ENCODE peak calls at places on chromosomes 6 and 20, in eight cellular contexts. S is neural crest cell, O is fibroblast of mammary gland, D is MM.1S, Q is AG09309, Y is progenitor cell of endocrine pancreas, J is Calu3, I is GM06990. C is an unnamed sample.

GRCh38 chr20:34771680-34772081 is 53.8 kb downstream of the NCOA6 start:
- DNase-seq in S (no peak), O (peak), D (peak), Q (no peak), Y (no peak), J (no peak), I (no peak), C (no peak)

GRCh38 chr6:45569210-45569945 is 191.6 kb upstream of the SUPT3H start:
- DNase-seq in S (no peak), O (no peak), D (no peak), Q (no peak), Y (no peak), J (no peak), I (no peak), C (no peak)

GRCh38 chr6:108914235-108915022 is 66.2 kb downstream of the ARMC2 start:
- DNase-seq in S (peak), O (peak), D (no peak), Q (no peak), Y (no peak), J (peak), I (no peak), C (peak)

GRCh38 chr20:57250607-57251343 is 15.7 kb downstream of the BMP7 start:
- DNase-seq in S (no peak), O (no peak), D (no peak), Q (no peak), Y (no peak), J (no peak), I (no peak), C (no peak)

GRCh38 chr20:49230021-49230420 is 10.8 kb downstream of the DDX27 start:
- DNase-seq in S (no peak), O (no peak), D (no peak), Q (no peak), Y (no peak), J (no peak), I (no peak), C (no peak)

GRCh38 chr6:99276747-99277146 is 72.7 kb downstream of the FAXC start:
- DNase-seq in S (no peak), O (no peak), D (no peak), Q (no peak), Y (no peak), J (no peak), I (no peak), C (no peak)

GRCh38 chr20:64261138-64261537 is 5.6 kb downstream of the PCMTD2 start:
- DNase-seq in S (no peak), O (peak), D (no peak), Q (no peak), Y (no peak), J (no peak), I (no peak), C (no peak)

GRCh38 chr20:21901470-21902275 is 196.2 kb downstream of the PAX1 start:
- DNase-seq in S (no peak), O (peak), D (no peak), Q (no peak), Y (no peak), J (no peak), I (no peak), C (no peak)

GRCh38 chr20:39661833-39662232 is 699.7 kb downstream of the DHX35 start:
- DNase-seq in S (no peak), O (peak), D (peak), Q (no peak), Y (no peak), J (no peak), I (no peak), C (no peak)

GRCh38 chr20:64052987-64053840 is 3.8 kb upstream of the SOX18 start:
- DNase-seq in S (no peak), O (no peak), D (no peak), Q (no peak), Y (no peak), J (no peak), I (no peak), C (no peak)

GRCh38 chr20:39823239-39823638 is 861.1 kb downstream of the DHX35 start:
- DNase-seq in S (no peak), O (peak), D (no peak), Q (peak), Y (no peak), J (no peak), I (no peak), C (no peak)

GRCh38 chr6:112936476-112936875 is 589.3 kb downstream of the RFPL4B start:
- DNase-seq in S (no peak), O (peak), D (no peak), Q (peak), Y (no peak), J (no peak), I (no peak), C (no peak)

GRCh38 chr20:37921341-37921929 is 18.5 kb downstream of the VSTM2L start:
- DNase-seq in S (no peak), O (no peak), D (no peak), Q (no peak), Y (no peak), J (no peak), I (peak), C (peak)

GRCh38 chr6:25232478-25232877 is 46.7 kb upstream of the CARMIL1 start:
- DNase-seq in S (no peak), O (peak), D (no peak), Q (peak), Y (no peak), J (no peak), I (no peak), C (no peak)

GRCh38 chr20:34530342-34530741 is 14.1 kb downstream of the DYNLRB1 start:
- DNase-seq in S (no peak), O (no peak), D (no peak), Q (no peak), Y (no peak), J (no peak), I (no peak), C (no peak)

GRCh38 chr20:16415079-16415478 is 158.2 kb downstream of the KIF16B start:
- DNase-seq in S (no peak), O (peak), D (no peak), Q (no peak), Y (no peak), J (no peak), I (no peak), C (no peak)

GRCh38 chr20:44089987-44090674 is 96.9 kb downstream of the JPH2 start:
- DNase-seq in S (peak), O (peak), D (peak), Q (no peak), Y (no peak), J (peak), I (no peak), C (no peak)

GRCh38 chr6:100257661-100258395 is 206.9 kb downstream of the SIM1 start:
- DNase-seq in S (no peak), O (peak), D (no peak), Q (no peak), Y (no peak), J (no peak), I (no peak), C (peak)

GRCh38 chr6:120363429-120363828 is 970.9 kb downstream of the TBC1D32 start:
- DNase-seq in S (peak), O (no peak), D (no peak), Q (no peak), Y (no peak), J (no peak), I (no peak), C (no peak)

GRCh38 chr20:19077370-19078220 is 134.8 kb upstream of the SLC24A3 start:
- DNase-seq in S (no peak), O (no peak), D (no peak), Q (no peak), Y (no peak), J (no peak), I (no peak), C (no peak)

GRCh38 chr6:72740135-72740534 is 118.3 kb downstream of the KCNQ5 start:
- DNase-seq in S (no peak), O (no peak), D (no peak), Q (no peak), Y (no peak), J (no peak), I (peak), C (peak)

GRCh38 chr6:25010917-25011625 is 75.3 kb upstream of the RIPOR2 start:
- DNase-seq in S (no peak), O (peak), D (no peak), Q (no peak), Y (no peak), J (no peak), I (no peak), C (no peak)

DNA sequence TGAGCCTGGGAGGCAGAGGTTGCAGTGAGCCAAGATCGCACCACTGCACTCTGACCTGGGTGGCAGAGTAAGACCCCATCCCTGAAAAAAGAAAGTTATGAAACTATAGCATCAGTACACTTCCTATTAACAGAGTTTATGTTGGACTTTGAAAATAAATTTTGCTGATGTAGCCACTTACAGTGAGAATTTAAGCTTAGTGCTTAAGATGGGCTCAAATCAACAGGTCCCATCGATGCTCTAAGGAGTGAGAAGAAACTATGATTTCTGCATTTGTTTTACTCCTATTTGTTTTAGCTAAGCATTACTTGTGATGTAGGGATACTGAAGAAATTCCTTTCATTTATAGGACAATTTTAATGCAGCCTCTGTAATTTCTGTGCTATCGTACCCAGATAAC is 93.3 kb upstream of the CLDN20 start:
- DNase-seq in S (no peak), O (no peak), D (no peak), Q (no peak), Y (no peak), J (no peak), I (no peak), C (no peak)
- TF ChIP-seq CTCF in S (no peak), O (no peak), D (no peak), Q (no peak), Y (no peak), J (no peak), I (no peak), C (no peak)

DNA sequence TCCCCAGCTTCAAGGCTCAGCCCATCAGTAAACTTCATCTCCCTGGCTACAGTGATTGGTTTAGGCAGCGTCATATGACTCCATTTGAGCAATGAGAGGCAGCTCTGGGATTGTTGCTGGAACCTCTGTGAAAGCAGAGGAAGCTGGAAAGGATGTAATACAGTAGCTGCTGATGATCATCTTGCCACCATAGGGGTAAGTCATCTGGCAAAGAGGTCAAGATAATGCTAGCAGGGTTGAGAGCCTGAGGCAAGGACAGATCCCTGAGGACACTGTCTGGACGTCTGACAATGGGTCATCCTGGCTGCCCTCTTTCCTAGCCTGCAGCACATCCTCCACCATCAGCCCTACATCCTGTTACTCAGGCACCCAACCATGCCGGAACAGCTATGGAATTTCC is 25.5 kb upstream of the FKBP1A start:
- DNase-seq in S (no peak), O (peak), D (no peak), Q (no peak), Y (no peak), J (no peak), I (no peak), C (no peak)
- TF ChIP-seq CTCF in S (no peak), O (no peak), D (no peak), Q (no peak), Y (no peak), J (no peak), I (no peak), C (no peak)

GRCh38 chr6:134642217-134642616 is 307.7 kb downstream of the ALDH8A1 start:
- DNase-seq in S (no peak), O (peak), D (no peak), Q (peak), Y (no peak), J (no peak), I (no peak), C (no peak)
- TF ChIP-seq CTCF in S (no peak), O (no peak), D (no peak), Q (no peak), Y (no peak), J (no peak), I (no peak), C (no peak)

GRCh38 chr20:662289-663192 is 9.5 kb upstream of the SRXN1 start:
- DNase-seq in S (no peak), O (no peak), D (no peak), Q (no peak), Y (no peak), J (no peak), I (no peak), C (no peak)
- TF ChIP-seq CTCF in S (no peak), O (no peak), D (no peak), Q (no peak), Y (no peak), J (no peak), I (no peak), C (no peak)

DNA sequence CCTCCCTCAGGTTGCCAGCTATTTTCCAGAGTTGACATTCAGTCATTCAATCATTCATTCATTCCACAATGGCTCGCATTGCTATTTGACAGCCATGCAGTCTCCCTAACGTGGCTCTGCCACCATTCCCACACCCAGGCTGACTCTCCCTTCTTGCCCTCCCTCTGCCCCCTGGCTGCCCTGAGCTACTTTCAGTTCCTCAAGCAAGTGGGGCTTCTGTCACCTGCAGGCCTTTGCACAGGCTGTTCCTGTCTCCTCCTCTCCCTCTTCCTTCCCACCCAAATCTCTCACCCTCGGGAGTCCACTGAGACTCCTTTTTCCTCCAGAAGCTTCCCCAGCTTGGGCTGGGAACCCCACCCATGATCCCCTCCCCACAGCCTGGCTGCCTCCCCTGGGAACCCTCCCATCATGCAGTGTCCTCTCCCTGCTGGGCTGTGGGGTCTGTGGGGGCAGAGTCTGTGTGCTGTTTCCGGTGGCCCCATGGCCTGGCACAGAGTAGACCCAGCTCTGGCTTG is 2.6 kb downstream of the PACSIN1 start:
- DNase-seq in S (no peak), O (no peak), D (peak), Q (no peak), Y (no peak), J (no peak), I (peak), C (peak)
- TF ChIP-seq CTCF in S (no peak), O (no peak), D (no peak), Q (no peak), Y (no peak), J (no peak), I (no peak), C (no peak)

DNA sequence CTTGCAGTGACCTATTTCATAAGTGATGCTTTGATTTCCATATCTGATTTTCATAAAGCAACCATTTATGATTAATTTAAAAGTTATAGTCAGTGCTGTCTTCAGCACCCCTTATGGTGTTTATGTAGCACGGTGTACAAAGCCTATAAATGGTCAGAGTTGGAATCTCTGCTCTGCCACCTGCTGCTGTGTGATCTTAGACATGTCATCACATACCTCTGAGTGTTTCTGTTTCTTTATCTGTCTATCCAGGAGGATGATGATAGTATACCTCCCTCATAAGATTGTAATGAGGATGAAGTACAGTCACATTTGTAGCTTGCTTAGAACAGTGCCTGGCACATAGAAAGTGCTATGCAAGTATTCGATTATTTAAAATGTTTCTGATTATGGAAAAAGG is 100.5 kb downstream of the SAMD3 start:
- DNase-seq in S (no peak), O (no peak), D (no peak), Q (no peak), Y (no peak), J (no peak), I (no peak), C (no peak)
- TF ChIP-seq CTCF in S (no peak), O (no peak), D (no peak), Q (no peak), Y (no peak), J (no peak), I (no peak), C (no peak)

C was measured in GM20000.